ENCODE peak calls at places on chromosomes 12 and 14, in five cellular contexts. L, G, X, C and Y are unnamed samples.
A peak's percentile ranks its signal among the peaks of the same experiment; 100 is the strongest.

GRCh38 chr14:96086574-96087077 is 47.5 kb downstream of the C14orf132 start:
- DNase-seq in L (no peak), G (no peak), X (no peak), C (no peak), Y (no peak)

GRCh38 chr12:75560167-75560566 is 48.8 kb upstream of the KRR1 start:
- DNase-seq in L (no peak), G (no peak), X (no peak), C (peak; percentile 7), Y (peak; percentile 68)

GRCh38 chr14:23435540-23436326 is at the start of gene MYH7:
- DNase-seq in L (no peak), G (no peak), X (no peak), C (no peak), Y (peak; percentile 94)

GRCh38 chr12:119412811-119413794 is 78.6 kb downstream of the CCDC60 start:
- DNase-seq in L (peak; percentile 75), G (peak; percentile 91), X (no peak), C (peak; percentile 70), Y (peak; percentile 43)

GRCh38 chr12:28507867-28508266 is 317.6 kb downstream of the CCDC91 start:
- DNase-seq in L (no peak), G (no peak), X (no peak), C (no peak), Y (no peak)

GRCh38 chr14:104865631-104866441 is 768 bp downstream of the CEP170B start:
- DNase-seq in L (peak; percentile 75), G (peak; percentile 77), X (no peak), C (peak; percentile 80), Y (no peak)

GRCh38 chr14:23237772-23238594 is at the start of gene RNF212B:
- DNase-seq in L (peak; percentile 95), G (peak; percentile 99), X (no peak), C (peak; percentile 88), Y (peak; percentile 80)

GRCh38 chr14:60734465-60735242 is at the start of gene MNAT1:
- DNase-seq in L (peak; percentile 82), G (peak; percentile 92), X (peak; percentile 56), C (peak; percentile 79), Y (peak; percentile 66)

GRCh38 chr14:20757963-20758362 is 10.2 kb upstream of the EDDM3B start:
- DNase-seq in L (peak; percentile 59), G (peak; percentile 63), X (no peak), C (no peak), Y (no peak)

GRCh38 chr12:68331500-68331868 is 678 bp downstream of the MDM1 start:
- DNase-seq in L (peak; percentile 55), G (no peak), X (no peak), C (no peak), Y (no peak)

GRCh38 chr14:54737132-54737711 is 165.4 kb downstream of the GCH1 start:
- DNase-seq in L (peak; percentile 42), G (no peak), X (no peak), C (no peak), Y (no peak)

GRCh38 chr12:6936642-6937480 is 6.8 kb upstream of the RNU7-1 start:
- DNase-seq in L (no peak), G (peak; percentile 71), X (no peak), C (peak; percentile 51), Y (no peak)

GRCh38 chr12:3441435-3441834 is 49.6 kb upstream of the PRMT8 start:
- DNase-seq in L (no peak), G (no peak), X (no peak), C (no peak), Y (no peak)

GRCh38 chr12:123404581-123404980 is 20.6 kb downstream of the KMT5A start:
- DNase-seq in L (no peak), G (no peak), X (no peak), C (no peak), Y (no peak)

GRCh38 chr12:120181991-120182631 is 12.4 kb downstream of the GCN1 start:
- DNase-seq in L (no peak), G (no peak), X (no peak), C (no peak), Y (peak; percentile 63)

GRCh38 chr14:50064993-50065392 is 51.4 kb downstream of the VCPKMT start:
- DNase-seq in L (no peak), G (no peak), X (peak; percentile 98), C (no peak), Y (no peak)

GRCh38 chr12:55929306-55929791 is 1.6 kb upstream of the DGKA start:
- DNase-seq in L (no peak), G (no peak), X (peak; percentile 70), C (no peak), Y (no peak)

GRCh38 chr14:92409069-92409468 is 86.1 kb downstream of the SLC24A4 start:
- DNase-seq in L (no peak), G (no peak), X (no peak), C (no peak), Y (no peak)

GRCh38 chr12:121290410-121290809 is 6.1 kb downstream of the CAMKK2 start:
- DNase-seq in L (no peak), G (no peak), X (no peak), C (no peak), Y (no peak)

GRCh38 chr14:26026384-26026783 is 571.4 kb downstream of the NOVA1 start:
- DNase-seq in L (no peak), G (no peak), X (no peak), C (no peak), Y (no peak)

GRCh38 chr14:101665478-101666078 is 95.9 kb upstream of the PPP2R5C start:
- DNase-seq in L (no peak), G (peak; percentile 69), X (no peak), C (peak; percentile 63), Y (peak; percentile 32)

GRCh38 chr14:101022121-101022520 is 118.6 kb upstream of the RTL1 start:
- DNase-seq in L (no peak), G (no peak), X (no peak), C (no peak), Y (no peak)

GRCh38 chr12:118633071-118633470 is 256.7 kb downstream of the SUDS3 start:
- DNase-seq in L (peak; percentile 29), G (no peak), X (no peak), C (no peak), Y (no peak)

GRCh38 chr12:62328296-62328921 is 68.2 kb downstream of the USP15 start:
- DNase-seq in L (no peak), G (no peak), X (no peak), C (peak; percentile 1), Y (no peak)

GRCh38 chr12:95197636-95198035 is 19.6 kb downstream of the FGD6 start:
- DNase-seq in L (no peak), G (no peak), X (no peak), C (no peak), Y (no peak)

GRCh38 chr12:64806593-64806992 is 17.9 kb upstream of the TBC1D30 start:
- DNase-seq in L (no peak), G (no peak), X (no peak), C (no peak), Y (no peak)

GRCh38 chr12:106246891-106247730 is 709 bp downstream of the CKAP4 start:
- DNase-seq in L (peak; percentile 29), G (peak; percentile 63), X (no peak), C (peak; percentile 81), Y (no peak)

GRCh38 chr12:106248177-106248848 is 493 bp upstream of the CKAP4 start:
- DNase-seq in L (no peak), G (peak; percentile 78), X (no peak), C (no peak), Y (peak; percentile 19)

GRCh38 chr12:106247731-106248176 is at the start of gene CKAP4:
- DNase-seq in L (no peak), G (no peak), X (no peak), C (peak; percentile 95), Y (peak; percentile 30)

GRCh38 chr12:106243620-106244019 is 4.2 kb downstream of the CKAP4 start:
- DNase-seq in L (no peak), G (no peak), X (no peak), C (no peak), Y (no peak)

DNA sequence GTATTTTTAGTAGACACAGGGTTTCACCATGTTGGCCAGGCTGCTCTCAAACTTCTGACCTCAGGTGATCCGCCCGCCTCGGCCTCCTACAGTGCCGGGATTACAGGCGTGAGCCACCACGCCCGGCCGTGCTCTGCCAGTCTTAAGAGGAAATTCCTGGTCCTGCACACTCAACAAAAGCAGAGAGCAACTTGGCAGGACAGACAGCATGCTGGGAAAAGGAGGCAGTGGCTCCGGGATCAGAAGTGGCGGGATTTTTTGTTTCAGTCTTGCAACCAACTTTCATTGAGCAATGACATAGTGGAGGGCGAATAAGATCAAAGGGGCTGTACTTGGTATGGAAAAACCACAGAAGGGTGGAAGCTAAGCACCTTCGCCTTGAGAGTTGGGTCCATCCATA is 2.1 kb downstream of the CKAP4 start:
- DNase-seq in L (no peak), G (no peak), X (no peak), C (no peak), Y (no peak)
- TF ChIP-seq GABPA in L (no peak), G (no peak), X (no peak), C (no peak), Y (no peak)

DNA sequence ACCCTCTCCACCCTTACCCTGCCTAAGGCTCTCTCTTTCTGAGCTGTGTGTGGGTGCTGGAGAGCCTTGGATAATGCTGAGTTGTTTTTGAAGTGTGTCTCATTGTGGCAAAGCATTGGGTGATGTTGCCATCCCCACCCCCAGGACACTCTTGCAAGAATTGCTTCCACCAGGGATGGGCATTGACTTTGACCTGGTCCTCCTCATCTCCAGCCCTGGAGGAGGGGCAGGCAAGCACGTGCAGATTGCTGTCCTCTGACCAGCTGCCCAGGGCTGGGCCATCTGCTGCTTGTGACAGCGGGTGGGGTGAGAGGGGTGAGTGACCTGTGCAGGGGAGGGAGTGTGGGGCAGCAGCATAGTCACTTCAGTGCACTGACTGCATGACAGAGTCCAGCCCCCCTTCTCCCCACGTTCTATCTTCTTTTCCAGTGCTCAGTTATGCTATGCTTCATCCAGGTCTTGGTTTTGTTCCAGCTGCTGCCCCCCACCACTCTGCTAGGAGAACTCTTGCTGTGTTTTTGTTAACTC is 26.2 kb downstream of the SUSD6 start:
- DNase-seq in L (peak; percentile 65), G (no peak), X (no peak), C (peak; percentile 73), Y (peak; percentile 60)
- TF ChIP-seq RAD21 in L (no peak), G (no peak), X (no peak), C (no peak), Y (no peak)

DNA sequence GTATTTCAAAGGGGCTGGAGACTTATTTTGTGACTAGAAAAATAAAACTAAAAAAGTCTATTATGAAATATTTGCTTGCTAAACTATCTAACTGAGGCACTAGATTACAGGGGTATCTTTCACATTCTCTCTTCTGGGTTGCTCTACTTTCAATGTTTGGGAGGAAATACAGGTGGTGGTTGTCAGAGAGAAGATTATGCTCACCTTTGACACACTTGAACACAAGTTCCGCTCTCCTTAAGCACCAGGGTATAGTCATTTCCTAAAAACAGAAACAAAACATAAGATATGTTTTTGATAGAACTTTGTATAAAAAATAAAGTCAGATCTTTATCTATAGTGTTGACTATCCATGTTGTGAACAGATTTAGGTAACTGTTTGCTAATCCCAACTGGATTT is 45.4 kb upstream of the FGF6 start:
- DNase-seq in L (no peak), G (no peak), X (no peak), C (no peak), Y (no peak)
- TF ChIP-seq GABPA in L (no peak), G (no peak), X (no peak), C (no peak), Y (no peak)

DNA sequence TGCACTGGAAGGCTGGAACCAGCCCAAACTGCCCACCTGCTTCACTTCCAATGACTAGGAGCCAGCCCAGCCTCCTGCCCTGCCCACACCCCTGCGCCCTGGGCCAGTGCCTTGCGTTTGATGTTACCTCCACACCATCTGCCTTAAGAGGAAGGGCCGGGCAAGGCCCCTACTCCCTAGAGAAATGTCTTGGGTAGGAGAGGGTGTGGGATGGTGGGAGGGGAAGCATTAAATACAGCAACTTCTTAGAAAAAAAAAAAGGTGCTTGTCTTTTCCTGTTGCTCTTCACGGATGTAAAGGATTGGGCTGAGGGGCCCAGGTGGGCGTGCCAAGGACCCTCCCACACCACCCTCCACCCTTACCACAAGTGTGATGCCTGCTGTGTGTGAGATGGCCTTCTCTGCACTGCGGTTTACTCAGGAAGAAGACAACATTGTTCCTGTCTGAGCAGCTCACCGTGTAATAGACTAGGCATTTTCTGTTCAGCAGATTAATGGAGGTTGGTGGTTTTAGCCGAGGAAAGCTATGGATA is 99.9 kb downstream of the NINJ2 start:
- DNase-seq in L (no peak), G (no peak), X (no peak), C (no peak), Y (no peak)
- TF ChIP-seq RAD21 in L (no peak), G (no peak), X (no peak), C (no peak), Y (no peak)